ENCODE peak calls at places on chromosomes 2 and 18, in four cellular contexts. G, L, W and Z are unnamed samples.

GRCh38 chr2:188601927-188602326 is 310.3 kb downstream of the GULP1 start:
- DNase-seq in G (no peak), L (no peak), W (peak), Z (no peak)

GRCh38 chr2:136246086-136246669 is 128.2 kb upstream of the CXCR4 start:
- DNase-seq in L (no peak), G (no peak), W (peak), Z (no peak)

GRCh38 chr2:39033980-39034379 is 86.9 kb downstream of the SOS1 start:
- DNase-seq in G (no peak), L (no peak), W (peak), Z (no peak)

GRCh38 chr2:128867936-128868636 is 549.4 kb upstream of the HS6ST1 start:
- DNase-seq in G (no peak), L (no peak), W (no peak), Z (no peak)

GRCh38 chr2:17576802-17577201 is 36.3 kb downstream of the VSNL1 start:
- DNase-seq in G (no peak), W (no peak), L (no peak), Z (no peak)

GRCh38 chr18:26322892-26323653 is 96.8 kb downstream of the TAF4B start:
- DNase-seq in L (no peak), G (no peak), W (peak), Z (no peak)

GRCh38 chr2:73176205-73176880 is 26.0 kb upstream of the NOTO start:
- DNase-seq in W (no peak), L (peak), G (no peak), Z (no peak)

GRCh38 chr2:23669413-23670244 is 257.3 kb downstream of the ATAD2B start:
- DNase-seq in G (no peak), L (no peak), W (peak), Z (peak)

GRCh38 chr2:240622631-240623235 is 2.5 kb upstream of the GPR35 start:
- DNase-seq in G (no peak), W (no peak), L (no peak), Z (no peak)

GRCh38 chr18:22668496-22668895 is 250.8 kb upstream of the CTAGE1 start:
- DNase-seq in L (no peak), W (no peak), G (no peak), Z (no peak)

GRCh38 chr2:20766798-20767644 is 55.9 kb downstream of the LDAH start:
- DNase-seq in W (no peak), G (no peak), L (no peak), Z (no peak)

GRCh38 chr2:165778653-165779451 is 15.2 kb downstream of the GALNT3 start:
- DNase-seq in G (peak), L (no peak), W (no peak), Z (no peak)

GRCh38 chr2:47907097-47907781 is 941 bp upstream of the FBXO11 start:
- DNase-seq in G (no peak), W (no peak), L (peak), Z (no peak)

GRCh38 chr2:71555798-71556454 is 102.6 kb downstream of the DYSF start:
- DNase-seq in G (no peak), W (no peak), L (no peak), Z (no peak)

GRCh38 chr2:44233450-44234128 is 41.7 kb upstream of the SLC3A1 start:
- DNase-seq in G (peak), L (no peak), W (peak), Z (no peak)

GRCh38 chr2:161190030-161190429 is 29.8 kb downstream of the TANK start:
- DNase-seq in W (no peak), L (no peak), G (no peak), Z (no peak)

GRCh38 chr2:173606619-173607305 is 252.1 kb downstream of the CDCA7 start:
- DNase-seq in G (no peak), L (no peak), W (no peak), Z (no peak)

GRCh38 chr2:170582313-170582712 is 132.8 kb upstream of the SP5 start:
- DNase-seq in L (no peak), W (no peak), G (no peak), Z (no peak)

GRCh38 chr2:120949027-120949956 is 213.6 kb downstream of the GLI2 start:
- DNase-seq in L (no peak), G (no peak), W (no peak), Z (no peak)

GRCh38 chr18:79588131-79588635 is 91.4 kb upstream of the CTDP1 start:
- DNase-seq in W (no peak), L (no peak), G (no peak), Z (no peak)

GRCh38 chr2:234992624-234993349 is 41.0 kb downstream of the SH3BP4 start:
- DNase-seq in G (no peak), L (no peak), W (no peak), Z (no peak)

GRCh38 chr2:38720613-38721241 is 30.4 kb downstream of the SRSF7 start:
- DNase-seq in L (no peak), W (peak), G (no peak), Z (no peak)

GRCh38 chr2:221517362-221518121 is 54.6 kb downstream of the EPHA4 start:
- DNase-seq in W (peak), G (no peak), L (peak), Z (no peak)

GRCh38 chr2:203238329-203238710 is 498 bp upstream of the CYP20A1 start:
- DNase-seq in G (no peak), L (no peak), W (no peak), Z (no peak)

GRCh38 chr2:10035633-10036032 is 7.7 kb upstream of the KLF11 start:
- DNase-seq in G (no peak), W (no peak), L (no peak), Z (no peak)

GRCh38 chr18:22084547-22084946 is 84.8 kb upstream of the GATA6 start:
- DNase-seq in W (no peak), G (no peak), L (no peak), Z (no peak)

GRCh38 chr2:188353282-188353681 is 61.6 kb downstream of the GULP1 start:
- DNase-seq in G (no peak), W (no peak), L (no peak), Z (no peak)

GRCh38 chr2:79437416-79438281 is 75.2 kb upstream of the CTNNA2 start:
- DNase-seq in W (no peak), G (no peak), L (no peak), Z (no peak)

GRCh38 chr2:193409951-193410350 is 1215.2 kb upstream of the TMEFF2 start:
- DNase-seq in L (no peak), G (no peak), W (no peak), Z (no peak)

GRCh38 chr2:64288932-64289655 is 144.9 kb upstream of the PELI1 start:
- DNase-seq in L (no peak), G (no peak), W (no peak), Z (no peak)

GRCh38 chr2:24245986-24246779 is 71.3 kb downstream of the FAM228A start:
- DNase-seq in W (peak), G (no peak), L (no peak), Z (no peak)

GRCh38 chr18:46917808-46918600 is 602 bp downstream of the KATNAL2 start:
- DNase-seq in L (no peak), W (peak), G (no peak), Z (peak)
- H3K27ac ChIP-seq in L (peak), W (peak), G (peak), Z (peak)

GRCh38 chr2:112243233-112243632 is 11.6 kb downstream of the ZC3H8 start:
- DNase-seq in W (no peak), G (no peak), L (no peak), Z (peak)

GRCh38 chr2:112242384-112242783 is 12.5 kb downstream of the ZC3H8 start:
- DNase-seq in L (peak), W (no peak), G (no peak), Z (no peak)

GRCh38 chr2:112239862-112240261 is 15.0 kb downstream of the ZC3H8 start:
- DNase-seq in G (no peak), L (no peak), W (no peak), Z (no peak)

DNA sequence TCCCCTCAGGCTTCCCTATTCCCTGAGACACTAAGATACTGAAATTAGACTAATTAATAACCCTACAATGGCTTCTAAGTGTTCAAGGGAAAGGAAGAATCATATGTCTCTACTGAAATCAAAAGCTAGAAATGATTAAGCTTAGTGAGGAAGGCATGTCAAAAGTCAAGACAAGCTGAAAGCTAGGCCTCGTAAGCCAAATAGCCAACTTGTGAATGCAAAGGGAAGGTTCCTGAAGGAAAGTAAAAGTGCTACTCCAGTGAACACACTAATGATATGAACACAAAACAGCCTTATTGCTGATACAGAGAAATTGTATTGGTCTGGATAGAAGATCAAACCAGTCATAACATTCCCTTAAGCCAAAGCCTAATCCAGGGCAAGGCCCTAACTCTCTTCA is 10.0 kb downstream of the ZC3H8 start:
- DNase-seq in G (no peak), W (no peak), L (no peak), Z (no peak)
- H3K27ac ChIP-seq in G (no peak), W (no peak), L (no peak), Z (no peak)

GRCh38 chr2:200757414-200757813 is 54.3 kb upstream of the BZW1 start:
- DNase-seq in G (no peak), L (no peak), W (no peak), Z (no peak)

GRCh38 chr2:200752835-200753234 is 58.9 kb upstream of the BZW1 start:
- DNase-seq in G (no peak), W (no peak), L (no peak), Z (no peak)

GRCh38 chr2:200758341-200758740 is 53.4 kb upstream of the BZW1 start:
- DNase-seq in W (no peak), L (no peak), G (no peak), Z (no peak)

GRCh38 chr2:200752332-200752731 is 59.4 kb upstream of the BZW1 start:
- DNase-seq in W (no peak), L (no peak), G (no peak), Z (no peak)

GRCh38 chr2:200756618-200757321 is 54.9 kb upstream of the BZW1 start:
- DNase-seq in G (no peak), W (peak), L (no peak), Z (no peak)
- H3K27ac ChIP-seq in G (no peak), W (no peak), L (no peak), Z (no peak)

GRCh38 chr2:171958475-171958874 is 36.2 kb downstream of the HAT1 start:
- DNase-seq in W (peak), L (no peak), G (no peak), Z (no peak)

GRCh38 chr2:171959998-171960397 is 37.7 kb downstream of the HAT1 start:
- DNase-seq in L (no peak), W (no peak), G (no peak), Z (no peak)

GRCh38 chr2:171960570-171960969 is 38.3 kb downstream of the HAT1 start:
- DNase-seq in W (no peak), L (no peak), G (no peak), Z (no peak)

GRCh38 chr2:171956135-171956830 is 34.0 kb downstream of the HAT1 start:
- DNase-seq in W (no peak), G (no peak), L (no peak), Z (no peak)

DNA sequence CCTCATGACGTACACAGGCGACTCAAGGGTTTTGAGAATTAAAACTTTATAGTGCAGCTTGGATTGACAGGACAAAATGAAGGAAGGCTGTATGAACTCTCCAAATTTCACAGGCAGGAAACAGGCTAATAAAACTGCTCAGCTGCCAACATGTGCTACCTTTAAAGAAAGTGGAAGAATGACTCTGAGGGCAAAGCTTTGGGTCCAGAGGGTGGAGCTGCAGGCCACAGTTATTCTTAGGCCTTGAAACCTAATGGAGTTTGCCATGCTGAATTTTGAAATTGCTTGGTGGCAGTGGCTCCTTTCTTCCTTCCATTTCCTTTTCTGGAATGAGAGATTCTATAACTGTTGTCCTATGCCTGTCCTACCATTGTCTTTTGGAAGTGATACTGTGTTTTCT is 34.8 kb downstream of the HAT1 start:
- DNase-seq in G (no peak), W (no peak), L (no peak), Z (no peak)
- H3K27ac ChIP-seq in G (no peak), W (no peak), L (no peak), Z (no peak)

GRCh38 chr2:113079123-113079522 is 11.4 kb downstream of the IL1F10 start:
- DNase-seq in L (no peak), G (no peak), W (no peak), Z (no peak)
- H3K27ac ChIP-seq in L (no peak), G (no peak), W (no peak), Z (no peak)